ENCODE peak calls at places on chromosomes 7 and 10, in four cellular contexts. One of them, this sample, is unnamed.
A peak's percentile ranks its signal among the peaks of the same experiment; 100 is the strongest.

GRCh38 chr10:33334839-33335549 is 527 bp upstream of the NRP1 start:
- DNase-seq in neural crest cell: peak; percentile 70
- DNase-seq in IMR-90: peak; percentile 87
- DNase-seq in activated CD8-positive, alpha-beta T cell treated with anti-CD3 and anti-CD28 coated beads for 36 hours: peak; percentile 41
- DNase-seq in this sample: peak; percentile 73

GRCh38 chr7:37031571-37032257 is 307.4 kb upstream of the AOAH start:
- DNase-seq in neural crest cell: no peak
- DNase-seq in IMR-90: peak; percentile 100
- DNase-seq in activated CD8-positive, alpha-beta T cell treated with anti-CD3 and anti-CD28 coated beads for 36 hours: peak; percentile 74
- DNase-seq in this sample: peak; percentile 94

GRCh38 chr10:44962870-44963738 is 3.5 kb downstream of the RASSF4 start:
- DNase-seq in neural crest cell: no peak
- DNase-seq in IMR-90: no peak
- DNase-seq in activated CD8-positive, alpha-beta T cell treated with anti-CD3 and anti-CD28 coated beads for 36 hours: no peak
- DNase-seq in this sample: peak; percentile 75

GRCh38 chr10:98128802-98129201 is 5.7 kb upstream of the R3HCC1L start:
- DNase-seq in neural crest cell: no peak
- DNase-seq in IMR-90: no peak
- DNase-seq in activated CD8-positive, alpha-beta T cell treated with anti-CD3 and anti-CD28 coated beads for 36 hours: no peak
- DNase-seq in this sample: no peak

GRCh38 chr10:71873582-71874182 is 22.6 kb upstream of the PSAP start:
- DNase-seq in neural crest cell: no peak
- DNase-seq in IMR-90: no peak
- DNase-seq in activated CD8-positive, alpha-beta T cell treated with anti-CD3 and anti-CD28 coated beads for 36 hours: no peak
- DNase-seq in this sample: no peak

GRCh38 chr7:118232837-118233236 is 8.3 kb downstream of the ANKRD7 start:
- DNase-seq in neural crest cell: no peak
- DNase-seq in IMR-90: no peak
- DNase-seq in activated CD8-positive, alpha-beta T cell treated with anti-CD3 and anti-CD28 coated beads for 36 hours: no peak
- DNase-seq in this sample: no peak

GRCh38 chr10:35437829-35438228 is 101.5 kb downstream of the CCNY start:
- DNase-seq in neural crest cell: no peak
- DNase-seq in IMR-90: no peak
- DNase-seq in activated CD8-positive, alpha-beta T cell treated with anti-CD3 and anti-CD28 coated beads for 36 hours: no peak
- DNase-seq in this sample: no peak

GRCh38 chr10:111082102-111082975 is 5.5 kb downstream of the ADRA2A start:
- DNase-seq in neural crest cell: no peak
- DNase-seq in IMR-90: no peak
- DNase-seq in activated CD8-positive, alpha-beta T cell treated with anti-CD3 and anti-CD28 coated beads for 36 hours: no peak
- DNase-seq in this sample: no peak

GRCh38 chr10:88316292-88316861 is 266.7 kb downstream of the RNLS start:
- DNase-seq in neural crest cell: no peak
- DNase-seq in IMR-90: no peak
- DNase-seq in activated CD8-positive, alpha-beta T cell treated with anti-CD3 and anti-CD28 coated beads for 36 hours: no peak
- DNase-seq in this sample: no peak

DNA sequence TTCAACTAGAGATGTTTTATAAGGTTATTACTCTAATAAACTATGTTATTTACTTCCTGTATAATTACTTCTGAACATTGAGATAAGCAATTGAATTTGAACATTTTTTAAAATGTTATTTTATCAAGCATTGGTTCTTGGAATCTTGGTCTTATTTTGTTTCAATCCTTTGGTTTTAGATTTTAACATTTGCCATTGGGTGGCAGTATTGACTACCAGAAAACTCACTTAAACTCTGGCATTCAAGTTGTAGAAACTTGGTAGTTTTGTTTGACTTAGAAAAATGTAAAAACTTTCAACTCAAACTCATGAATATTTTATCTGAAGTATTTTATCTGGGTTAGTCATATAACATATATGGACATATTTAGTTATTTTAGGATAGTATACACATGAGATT is 48.1 kb downstream of the ATRNL1 start:
- DNase-seq in neural crest cell: no peak
- DNase-seq in IMR-90: peak; percentile 12
- DNase-seq in activated CD8-positive, alpha-beta T cell treated with anti-CD3 and anti-CD28 coated beads for 36 hours: no peak
- DNase-seq in this sample: peak; percentile 26
- TF ChIP-seq CTCF in neural crest cell: peak; percentile 69
- TF ChIP-seq CTCF in IMR-90: peak; percentile 46
- TF ChIP-seq CTCF in activated CD8-positive, alpha-beta T cell treated with anti-CD3 and anti-CD28 coated beads for 36 hours: no peak
- TF ChIP-seq CTCF in this sample: peak; percentile 48

DNA sequence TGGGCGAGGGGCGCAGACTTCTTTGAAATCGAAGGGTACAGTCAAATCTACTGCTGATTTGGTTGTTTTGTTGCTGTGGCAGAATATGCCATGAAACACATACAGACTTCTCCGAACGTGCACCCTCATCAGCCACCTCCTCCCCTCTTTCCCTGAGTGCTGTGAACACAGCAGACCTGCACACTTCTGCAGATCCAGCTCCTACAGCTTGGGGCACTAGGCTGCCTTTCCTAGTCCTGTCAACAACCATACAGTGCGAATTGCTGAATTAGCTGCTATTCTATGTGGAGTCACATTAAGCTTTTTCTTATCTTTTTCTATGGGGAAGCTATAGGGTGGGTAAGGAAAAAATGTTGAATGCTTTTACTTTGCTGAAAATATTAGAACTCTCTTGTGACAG is 57.5 kb downstream of the COL17A1 start:
- DNase-seq in neural crest cell: no peak
- DNase-seq in IMR-90: peak; percentile 23
- DNase-seq in activated CD8-positive, alpha-beta T cell treated with anti-CD3 and anti-CD28 coated beads for 36 hours: peak; percentile 11
- DNase-seq in this sample: peak; percentile 30
- TF ChIP-seq CTCF in neural crest cell: peak; percentile 55
- TF ChIP-seq CTCF in IMR-90: peak; percentile 23
- TF ChIP-seq CTCF in activated CD8-positive, alpha-beta T cell treated with anti-CD3 and anti-CD28 coated beads for 36 hours: no peak
- TF ChIP-seq CTCF in this sample: no peak

GRCh38 chr7:144787127-144787526 is 48.7 kb downstream of the TPK1 start:
- DNase-seq in neural crest cell: no peak
- DNase-seq in IMR-90: no peak
- DNase-seq in activated CD8-positive, alpha-beta T cell treated with anti-CD3 and anti-CD28 coated beads for 36 hours: peak; percentile 10
- DNase-seq in this sample: no peak
- TF ChIP-seq CTCF in neural crest cell: peak; percentile 49
- TF ChIP-seq CTCF in IMR-90: no peak
- TF ChIP-seq CTCF in activated CD8-positive, alpha-beta T cell treated with anti-CD3 and anti-CD28 coated beads for 36 hours: peak; percentile 27
- TF ChIP-seq CTCF in this sample: no peak

GRCh38 chr10:131569851-131570715 is 258.6 kb upstream of the TCERG1L start:
- DNase-seq in neural crest cell: no peak
- DNase-seq in IMR-90: no peak
- DNase-seq in activated CD8-positive, alpha-beta T cell treated with anti-CD3 and anti-CD28 coated beads for 36 hours: peak; percentile 17
- DNase-seq in this sample: peak; percentile 18

GRCh38 chr10:131571346-131571745 is 259.8 kb upstream of the TCERG1L start:
- DNase-seq in neural crest cell: no peak
- DNase-seq in IMR-90: no peak
- DNase-seq in activated CD8-positive, alpha-beta T cell treated with anti-CD3 and anti-CD28 coated beads for 36 hours: no peak
- DNase-seq in this sample: no peak

GRCh38 chr10:131570716-131571307 is 259.3 kb upstream of the TCERG1L start:
- DNase-seq in neural crest cell: no peak
- DNase-seq in IMR-90: no peak
- DNase-seq in activated CD8-positive, alpha-beta T cell treated with anti-CD3 and anti-CD28 coated beads for 36 hours: no peak
- DNase-seq in this sample: no peak

GRCh38 chr10:131573256-131574215 is 262.0 kb upstream of the TCERG1L start:
- DNase-seq in neural crest cell: no peak
- DNase-seq in IMR-90: no peak
- DNase-seq in activated CD8-positive, alpha-beta T cell treated with anti-CD3 and anti-CD28 coated beads for 36 hours: no peak
- DNase-seq in this sample: no peak

DNA sequence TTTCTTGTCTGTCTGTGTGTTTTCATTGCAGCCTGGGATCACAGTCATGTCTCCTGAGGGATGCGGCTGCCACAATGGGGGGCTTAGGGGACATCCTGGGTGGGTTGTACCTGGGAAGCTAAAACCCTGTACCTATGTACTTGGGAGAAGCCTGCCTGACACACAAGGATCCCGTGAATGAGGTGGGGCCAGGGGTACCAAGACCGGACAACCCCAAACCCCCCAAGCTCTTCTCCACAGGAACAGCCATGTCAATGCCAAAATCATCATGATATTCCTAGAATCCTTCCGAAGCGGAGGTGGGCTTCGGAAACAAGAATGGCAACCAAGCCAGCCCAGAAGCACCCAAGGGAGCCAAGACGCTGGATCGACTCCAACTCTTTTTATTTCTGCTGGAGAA is 260.3 kb upstream of the TCERG1L start:
- DNase-seq in neural crest cell: no peak
- DNase-seq in IMR-90: no peak
- DNase-seq in activated CD8-positive, alpha-beta T cell treated with anti-CD3 and anti-CD28 coated beads for 36 hours: no peak
- DNase-seq in this sample: no peak
- TF ChIP-seq CTCF in neural crest cell: no peak
- TF ChIP-seq CTCF in IMR-90: no peak
- TF ChIP-seq CTCF in activated CD8-positive, alpha-beta T cell treated with anti-CD3 and anti-CD28 coated beads for 36 hours: no peak
- TF ChIP-seq CTCF in this sample: no peak

DNA sequence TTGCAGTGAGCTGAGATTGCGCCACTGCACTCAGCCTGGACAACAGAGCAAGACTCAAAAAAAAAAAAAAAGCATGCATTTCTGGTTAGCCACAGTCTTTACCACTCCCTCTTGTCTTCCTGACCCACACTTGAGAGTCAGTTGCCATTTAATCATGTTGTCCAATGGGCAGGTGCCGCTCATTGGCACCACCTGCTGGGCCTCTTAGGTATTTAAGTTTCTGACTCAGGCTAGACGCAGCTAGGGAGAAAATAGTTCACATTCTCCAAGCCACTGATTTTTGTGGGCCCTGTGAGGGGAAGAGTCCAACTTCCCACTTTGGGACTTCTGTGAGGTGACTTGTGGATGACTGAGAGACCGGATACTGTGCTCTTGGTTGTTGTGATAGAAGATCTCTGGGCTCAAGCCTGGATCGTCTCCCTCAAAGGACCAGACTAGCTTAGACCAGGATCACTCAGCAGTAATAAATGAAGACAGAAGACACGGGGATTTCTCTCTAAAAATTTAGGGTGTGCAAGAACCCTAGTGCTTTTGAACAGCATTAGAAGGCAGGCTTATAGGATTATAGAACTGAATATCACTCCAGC is 26.8 kb upstream of the SORCS3 start:
- DNase-seq in neural crest cell: peak; percentile 14
- DNase-seq in IMR-90: peak; percentile 3
- DNase-seq in activated CD8-positive, alpha-beta T cell treated with anti-CD3 and anti-CD28 coated beads for 36 hours: peak; percentile 61
- DNase-seq in this sample: peak; percentile 50
- TF ChIP-seq CTCF in neural crest cell: peak; percentile 61
- TF ChIP-seq CTCF in IMR-90: peak; percentile 46
- TF ChIP-seq CTCF in activated CD8-positive, alpha-beta T cell treated with anti-CD3 and anti-CD28 coated beads for 36 hours: peak; percentile 68
- TF ChIP-seq CTCF in this sample: peak; percentile 78

GRCh38 chr7:2296830-2297229 is 17.4 kb downstream of the SNX8 start:
- DNase-seq in neural crest cell: no peak
- DNase-seq in IMR-90: no peak
- DNase-seq in activated CD8-positive, alpha-beta T cell treated with anti-CD3 and anti-CD28 coated beads for 36 hours: no peak
- DNase-seq in this sample: no peak

GRCh38 chr7:2299131-2299829 is 15.0 kb downstream of the SNX8 start:
- DNase-seq in neural crest cell: no peak
- DNase-seq in IMR-90: peak; percentile 88
- DNase-seq in activated CD8-positive, alpha-beta T cell treated with anti-CD3 and anti-CD28 coated beads for 36 hours: peak; percentile 79
- DNase-seq in this sample: no peak

GRCh38 chr7:2299853-2300512 is 14.3 kb downstream of the SNX8 start:
- DNase-seq in neural crest cell: no peak
- DNase-seq in IMR-90: no peak
- DNase-seq in activated CD8-positive, alpha-beta T cell treated with anti-CD3 and anti-CD28 coated beads for 36 hours: no peak
- DNase-seq in this sample: no peak

GRCh38 chr7:2290877-2291276 is 23.4 kb downstream of the SNX8 start:
- DNase-seq in neural crest cell: no peak
- DNase-seq in IMR-90: no peak
- DNase-seq in activated CD8-positive, alpha-beta T cell treated with anti-CD3 and anti-CD28 coated beads for 36 hours: no peak
- DNase-seq in this sample: no peak

GRCh38 chr7:2295936-2296620 is 18.2 kb downstream of the SNX8 start:
- DNase-seq in neural crest cell: no peak
- DNase-seq in IMR-90: no peak
- DNase-seq in activated CD8-positive, alpha-beta T cell treated with anti-CD3 and anti-CD28 coated beads for 36 hours: no peak
- DNase-seq in this sample: no peak
- TF ChIP-seq CTCF in neural crest cell: no peak
- TF ChIP-seq CTCF in IMR-90: no peak
- TF ChIP-seq CTCF in activated CD8-positive, alpha-beta T cell treated with anti-CD3 and anti-CD28 coated beads for 36 hours: no peak
- TF ChIP-seq CTCF in this sample: no peak

DNA sequence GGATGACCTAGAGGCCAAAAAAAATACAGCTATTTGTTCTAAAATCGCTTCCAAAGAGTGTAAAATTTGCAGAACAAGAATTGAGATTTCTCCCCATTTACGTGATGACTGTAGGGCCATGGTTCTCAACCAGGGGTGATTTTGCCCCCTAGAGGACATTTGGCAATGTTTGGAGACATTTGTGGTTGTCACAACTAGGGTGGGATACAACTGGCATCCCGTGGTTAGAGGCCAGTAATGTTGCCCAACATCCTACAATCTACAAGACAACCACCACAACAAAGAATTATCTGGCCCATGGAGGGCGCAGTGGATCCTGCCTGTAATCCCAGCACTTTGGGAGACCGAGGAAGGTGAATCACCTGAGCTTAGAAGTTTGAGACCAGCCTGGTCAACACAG is 22.8 kb upstream of the MALSU1 start:
- DNase-seq in neural crest cell: no peak
- DNase-seq in IMR-90: no peak
- DNase-seq in activated CD8-positive, alpha-beta T cell treated with anti-CD3 and anti-CD28 coated beads for 36 hours: peak; percentile 17
- DNase-seq in this sample: peak; percentile 96
- TF ChIP-seq CTCF in neural crest cell: peak; percentile 30
- TF ChIP-seq CTCF in IMR-90: no peak
- TF ChIP-seq CTCF in activated CD8-positive, alpha-beta T cell treated with anti-CD3 and anti-CD28 coated beads for 36 hours: peak; percentile 22
- TF ChIP-seq CTCF in this sample: peak; percentile 72

GRCh38 chr10:132832186-132832983 is 46.4 kb upstream of the NKX6-2 start:
- DNase-seq in neural crest cell: no peak
- DNase-seq in IMR-90: no peak
- DNase-seq in activated CD8-positive, alpha-beta T cell treated with anti-CD3 and anti-CD28 coated beads for 36 hours: no peak
- DNase-seq in this sample: no peak
- TF ChIP-seq CTCF in neural crest cell: no peak
- TF ChIP-seq CTCF in IMR-90: no peak
- TF ChIP-seq CTCF in activated CD8-positive, alpha-beta T cell treated with anti-CD3 and anti-CD28 coated beads for 36 hours: no peak
- TF ChIP-seq CTCF in this sample: no peak